ENCODE peak calls at places on chromosomes 16 and 17, in seven cellular contexts. A is left ventricle myocardium inferior, J is mesothelial cell of epicardium, M is BJ, R is OCI-LY7, L is body of pancreas, I is glutamatergic neuron. Z is an unnamed sample.
A peak's percentile ranks its signal among the peaks of the same experiment; 100 is the strongest.

GRCh38 chr17:40307001-40307690 is 1.8 kb upstream of the RARA start:
- DNase-seq in M (no peak), J (peak; percentile 74), R (no peak), L (no peak), I (no peak), A (no peak), Z (peak; percentile 44)

GRCh38 chr17:73285603-73285908 is 23.9 kb upstream of the CPSF4L start:
- DNase-seq in M (no peak), L (no peak), J (no peak), I (no peak), A (no peak), R (no peak), Z (no peak)

GRCh38 chr16:67086829-67087228 is 22.9 kb upstream of the PHAF1 start:
- DNase-seq in I (no peak), J (no peak), R (no peak), A (no peak), L (no peak), M (no peak), Z (no peak)

GRCh38 chr17:42111901-42112551 is 488 bp downstream of the DHX58 start:
- DNase-seq in I (no peak), A (no peak), L (peak; percentile 58), M (no peak), R (no peak), J (no peak), Z (peak; percentile 46)

GRCh38 chr16:81431554-81432353 is 12.9 kb upstream of the CMIP start:
- DNase-seq in A (no peak), J (no peak), R (no peak), L (peak; percentile 64), M (peak; percentile 81), I (no peak), Z (peak; percentile 35)

GRCh38 chr17:2174471-2175293 is 119.8 kb downstream of the HIC1 start:
- DNase-seq in M (no peak), J (peak; percentile 58), L (peak; percentile 60), A (peak; percentile 81), I (no peak), R (no peak), Z (peak; percentile 54)

GRCh38 chr17:15340966-15341365 is 431 bp downstream of the TEKT3 start:
- DNase-seq in M (no peak), A (no peak), L (no peak), R (no peak), J (no peak), I (no peak), Z (no peak)

GRCh38 chr17:74737299-74738050 is 419 bp downstream of the RAB37 start:
- DNase-seq in I (peak; percentile 68), M (no peak), L (peak; percentile 20), J (no peak), A (no peak), R (peak; percentile 76), Z (no peak)

GRCh38 chr16:24508614-24509013 is 30.8 kb upstream of the RBBP6 start:
- DNase-seq in J (no peak), M (no peak), R (no peak), I (no peak), A (no peak), L (no peak), Z (no peak)

GRCh38 chr17:77869665-77870132 is 88.8 kb upstream of the TNRC6C start:
- DNase-seq in A (no peak), I (peak; percentile 4), J (no peak), L (peak; percentile 41), R (peak; percentile 97), M (no peak), Z (no peak)

GRCh38 chr17:43334744-43335400 is 63.9 kb upstream of the ARL4D start:
- DNase-seq in R (no peak), J (no peak), M (no peak), L (no peak), A (no peak), I (no peak), Z (no peak)

GRCh38 chr16:69005641-69006355 is 99.7 kb upstream of the HAS3 start:
- DNase-seq in I (no peak), A (no peak), R (no peak), M (no peak), J (no peak), L (no peak), Z (no peak)

GRCh38 chr17:56640116-56640515 is 46.6 kb downstream of the NOG start:
- DNase-seq in J (no peak), A (no peak), I (no peak), R (no peak), L (no peak), M (no peak), Z (no peak)

GRCh38 chr16:86403056-86403455 is 107.3 kb upstream of the FOXF1 start:
- DNase-seq in J (no peak), R (no peak), L (no peak), I (no peak), A (no peak), M (no peak), Z (no peak)

GRCh38 chr16:48499822-48500440 is 110.0 kb downstream of the N4BP1 start:
- DNase-seq in J (no peak), R (no peak), A (no peak), M (peak; percentile 60), I (no peak), L (peak; percentile 55), Z (peak; percentile 72)

GRCh38 chr17:2214887-2215615 is 88.5 kb downstream of the SMG6 start:
- DNase-seq in A (peak; percentile 78), I (no peak), R (peak; percentile 31), J (no peak), L (no peak), M (peak; percentile 57), Z (peak; percentile 43)

GRCh38 chr17:63698381-63698885 is 1.5 kb downstream of the LIMD2 start:
- DNase-seq in A (no peak), I (no peak), L (no peak), J (no peak), R (peak; percentile 65), M (no peak), Z (no peak)

DNA sequence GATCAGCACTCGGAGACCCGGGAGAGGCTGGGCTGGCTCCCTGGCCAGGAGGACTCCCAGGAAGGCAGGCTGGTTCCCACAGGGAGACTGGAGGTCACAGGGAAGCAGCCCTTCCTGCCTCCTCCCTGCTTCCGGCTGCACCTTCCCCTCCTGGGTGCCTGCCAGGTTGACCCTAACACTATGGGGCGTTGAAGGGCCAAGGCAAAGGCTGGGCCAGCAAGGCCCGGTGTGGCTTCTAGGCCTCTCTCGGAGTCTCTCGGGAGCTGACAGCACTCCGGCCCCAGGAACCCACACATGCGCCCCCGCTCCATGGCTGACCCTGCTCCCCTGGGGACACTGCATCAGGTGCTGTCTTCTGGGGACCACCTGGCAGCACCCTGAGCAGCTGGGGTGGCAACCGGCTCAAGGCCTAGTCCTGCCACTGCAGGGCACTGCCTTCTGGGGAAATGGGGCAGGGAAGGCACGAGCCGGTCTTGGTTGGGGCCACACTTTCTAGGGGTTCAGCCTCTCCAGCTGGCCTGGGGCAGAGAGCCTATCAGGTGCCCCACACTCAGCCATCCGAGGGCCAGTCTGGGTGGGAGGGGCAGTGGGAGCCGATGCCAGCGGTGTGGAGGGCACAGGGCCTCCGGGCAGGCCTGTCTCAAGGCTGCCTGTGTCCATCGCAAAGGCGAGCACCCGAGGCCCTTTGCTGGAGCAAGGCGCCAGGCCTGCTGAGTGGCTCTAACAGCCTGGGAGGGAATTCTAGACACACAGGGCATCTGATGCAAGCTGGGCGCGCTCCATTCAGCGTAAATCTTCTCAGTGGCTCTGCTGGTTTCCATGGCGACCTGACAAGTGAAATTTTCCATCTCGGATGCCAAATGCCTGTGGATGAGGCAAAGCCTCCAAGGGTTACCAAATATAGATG is 5.6 kb upstream of the MTSS2 start:
- DNase-seq in R (no peak), A (peak; percentile 68), L (peak; percentile 61), I (peak; percentile 24), M (peak; percentile 96), J (no peak), Z (no peak)
- TF ChIP-seq CTCF in R (no peak), A (no peak), L (no peak), I (no peak), M (no peak), J (no peak), Z (no peak)

DNA sequence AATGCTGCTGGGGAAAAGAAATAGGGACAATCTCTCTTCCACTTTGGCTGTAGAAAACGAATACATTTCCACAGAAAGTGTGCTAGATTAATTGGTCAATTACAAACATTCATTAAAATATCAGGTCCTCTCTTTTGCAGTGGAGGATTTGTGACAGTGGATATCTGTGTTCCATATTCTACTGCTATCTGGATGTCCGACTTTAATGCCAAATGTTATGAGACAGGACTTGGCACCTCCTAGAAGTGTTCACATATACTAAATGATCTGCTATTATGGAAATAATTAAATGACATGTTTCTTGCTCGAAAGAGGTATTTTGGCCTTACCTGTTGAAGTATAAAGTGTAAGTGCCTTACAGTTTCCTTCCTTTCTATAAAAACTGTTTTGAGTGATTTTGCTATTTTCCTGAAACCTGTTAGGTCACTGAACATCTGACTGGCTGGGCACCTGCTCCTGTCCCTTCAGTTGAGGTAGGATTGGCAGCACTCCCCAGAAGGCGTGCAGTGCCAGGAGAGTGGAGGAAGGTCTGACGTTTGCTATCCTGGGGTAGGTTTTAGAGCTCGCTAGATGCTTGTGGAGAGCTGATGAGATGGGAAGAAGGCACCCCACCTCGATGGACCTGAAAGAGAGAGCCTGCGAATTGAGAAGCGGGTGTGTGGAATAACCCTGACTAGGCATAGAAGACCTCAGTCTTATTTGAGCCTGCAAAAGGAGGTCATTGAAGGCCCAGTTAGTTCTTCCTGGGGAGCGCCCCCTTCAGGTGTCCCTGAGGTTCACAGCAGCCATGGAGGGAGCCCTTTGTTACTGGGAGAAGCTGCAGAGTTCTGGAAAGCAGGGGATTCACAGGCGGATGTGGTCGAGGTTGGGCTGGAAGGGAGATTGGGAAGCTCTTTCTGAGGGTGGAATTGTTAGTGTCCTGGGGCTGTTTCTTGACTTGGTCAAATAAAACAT is 159.4 kb upstream of the ZNF267 start:
- DNase-seq in L (no peak), J (no peak), M (no peak), R (no peak), A (no peak), I (peak; percentile 79), Z (no peak)
- TF ChIP-seq CTCF in L (no peak), J (peak; percentile 13), M (peak; percentile 26), R (peak; percentile 76), A (no peak), I (peak; percentile 70), Z (no peak)

GRCh38 chr17:80890551-80890930 is 101.1 kb upstream of the CHMP6 start:
- DNase-seq in R (no peak), I (no peak), M (no peak), A (no peak), L (no peak), J (no peak), Z (no peak)
- TF ChIP-seq CTCF in R (no peak), I (no peak), M (no peak), A (no peak), L (no peak), J (no peak), Z (no peak)

GRCh38 chr17:81529437-81529803 is 1.2 kb downstream of the FSCN2 start:
- DNase-seq in J (no peak), I (no peak), L (no peak), M (no peak), A (no peak), R (no peak), Z (no peak)

GRCh38 chr17:81528384-81528650 is 140 bp downstream of the FSCN2 start:
- DNase-seq in I (no peak), R (no peak), M (no peak), A (no peak), J (no peak), L (no peak), Z (no peak)

GRCh38 chr17:81528651-81529436 is 667 bp downstream of the FSCN2 start:
- DNase-seq in R (no peak), M (no peak), L (no peak), A (no peak), I (no peak), J (no peak), Z (no peak)

GRCh38 chr17:81526662-81527571 is 1.3 kb upstream of the FSCN2 start:
- DNase-seq in M (no peak), J (no peak), A (no peak), R (no peak), I (no peak), L (no peak), Z (no peak)

GRCh38 chr17:81527591-81528383 is at the start of gene FSCN2:
- DNase-seq in J (no peak), I (peak; percentile 25), A (no peak), L (no peak), R (no peak), M (no peak), Z (no peak)
- TF ChIP-seq CTCF in J (no peak), I (no peak), A (no peak), L (no peak), R (no peak), M (peak; percentile 58), Z (no peak)